ENCODE peak calls at places on chromosome 22, in four cellular contexts. K, U, D and I are unnamed samples.

GRCh38 chr22:42613869-42614268 is 814 bp downstream of the POLDIP3 start:
- DNase-seq in U (no peak), D (no peak), K (no peak), I (no peak)

GRCh38 chr22:25182131-25183110 is 17.2 kb upstream of the CRYBB3 start:
- DNase-seq in K (no peak), U (no peak), D (no peak), I (no peak)

GRCh38 chr22:46748948-46749681 is 11.1 kb upstream of the CERK start:
- DNase-seq in U (peak), D (peak), K (no peak), I (no peak)

GRCh38 chr22:44860311-44860710 is 107.9 kb downstream of the ARHGAP8 start:
- DNase-seq in U (no peak), D (no peak), K (no peak), I (no peak)

GRCh38 chr22:46829140-46829891 is 66.9 kb downstream of the TBC1D22A start:
- DNase-seq in K (no peak), D (peak), U (peak), I (peak)

GRCh38 chr22:37148031-37148651 is 1.6 kb downstream of the IL2RB start:
- DNase-seq in U (peak), K (no peak), D (no peak), I (no peak)

GRCh38 chr22:36702832-36703210 is 731 bp downstream of the CACNG2 start:
- DNase-seq in D (no peak), K (no peak), U (no peak), I (no peak)

GRCh38 chr22:45942344-45942743 is 34.6 kb downstream of the WNT7B start:
- DNase-seq in U (no peak), K (no peak), D (no peak), I (no peak)

GRCh38 chr22:42439821-42440674 is 7.8 kb upstream of the NFAM1 start:
- DNase-seq in D (no peak), K (no peak), U (no peak), I (no peak)

GRCh38 chr22:36577019-36577418 is 48.1 kb upstream of the EIF3D start:
- DNase-seq in U (no peak), D (peak), K (no peak), I (peak)

GRCh38 chr22:31637938-31638618 is 23.9 kb downstream of the PISD start:
- DNase-seq in K (no peak), D (peak), U (peak), I (no peak)

GRCh38 chr22:44256860-44257560 is 55.7 kb downstream of the SHISAL1 start:
- DNase-seq in U (no peak), D (no peak), K (no peak), I (no peak)

GRCh38 chr22:18060646-18061620 is 16.9 kb upstream of the PEX26 start:
- DNase-seq in D (peak), U (no peak), K (no peak), I (no peak)

GRCh38 chr22:26922804-26923203 is 265.4 kb downstream of the MIAT start:
- DNase-seq in U (no peak), D (no peak), K (no peak), I (no peak)

GRCh38 chr22:44753189-44754042 is 1.0 kb downstream of the ARHGAP8 start:
- DNase-seq in K (no peak), U (no peak), D (no peak), I (peak)

GRCh38 chr22:22955866-22956535 is 68.4 kb downstream of the IGLL5 start:
- DNase-seq in U (no peak), D (peak), K (no peak), I (peak)

GRCh38 chr22:20430641-20431519 is 6.7 kb downstream of the SCARF2 start:
- DNase-seq in K (no peak), U (peak), D (no peak), I (no peak)

GRCh38 chr22:48960576-48960975 is 867.1 kb downstream of the BRD1 start:
- DNase-seq in U (peak), D (no peak), K (no peak), I (no peak)

GRCh38 chr22:31488988-31489617 is 539 bp downstream of the EIF4ENIF1 start:
- DNase-seq in U (peak), K (peak), D (no peak), I (no peak)

GRCh38 chr22:46355369-46355995 is 20.0 kb downstream of the TRMU start:
- DNase-seq in D (peak), U (no peak), K (peak), I (no peak)

GRCh38 chr22:37735054-37735453 is 38.2 kb downstream of the TRIOBP start:
- DNase-seq in U (no peak), K (no peak), D (peak), I (no peak)

GRCh38 chr22:44555597-44555996 is 57.6 kb upstream of the RTL6 start:
- DNase-seq in K (no peak), D (no peak), U (no peak), I (no peak)

GRCh38 chr22:44448271-44448780 is 49.7 kb downstream of the RTL6 start:
- DNase-seq in U (peak), D (peak), K (no peak), I (peak)

GRCh38 chr22:28978863-28979799 is 82.5 kb downstream of the C22orf31 start:
- DNase-seq in D (no peak), K (no peak), U (no peak), I (no peak)

GRCh38 chr22:41302016-41302767 is 867 bp downstream of the ZC3H7B start:
- DNase-seq in U (no peak), D (no peak), K (no peak), I (no peak)

GRCh38 chr22:48947636-48948035 is 880.0 kb downstream of the BRD1 start:
- DNase-seq in K (no peak), U (no peak), D (no peak), I (no peak)

GRCh38 chr22:21632931-21633330 is 371 bp downstream of the CCDC116 start:
- DNase-seq in K (no peak), U (no peak), D (no peak), I (no peak)

GRCh38 chr22:36036167-36036624 is 7.6 kb upstream of the RBFOX2 start:
- DNase-seq in U (no peak), D (no peak), K (no peak), I (no peak)

GRCh38 chr22:49763696-49764095 is 64.0 kb downstream of the BRD1 start:
- DNase-seq in U (peak), K (no peak), D (no peak), I (no peak)

GRCh38 chr22:23199159-23199558 is 18.9 kb downstream of the BCR start:
- DNase-seq in D (no peak), U (no peak), K (no peak), I (no peak)